ENCODE peak calls at places on chromosome 7, in eight cellular contexts. C is iris pigment epithelial cell, S is kidney, X is CMK, L is RPMI7951, J is AG04450, T is T-helper 1 cell, U is AG08396. R is an unnamed sample.

GRCh38 chr7:17781491-17782215 is 158.6 kb downstream of the SNX13 start:
- DNase-seq in S (no peak), T (no peak), J (peak), L (peak), X (no peak), U (peak), C (peak), R (peak)

GRCh38 chr7:26136831-26137230 is 15.2 kb upstream of the NFE2L3 start:
- DNase-seq in U (no peak), C (no peak), S (no peak), J (no peak), X (no peak), T (no peak), L (no peak), R (no peak)

GRCh38 chr7:140402178-140402835 is 1.6 kb upstream of the RAB19 start:
- DNase-seq in X (no peak), U (no peak), J (peak), S (no peak), C (peak), T (peak), L (peak), R (peak)

GRCh38 chr7:90461216-90461615 is 8.2 kb upstream of the PTTG1IP2 start:
- DNase-seq in U (no peak), X (no peak), T (no peak), C (peak), J (no peak), L (no peak), S (no peak), R (no peak)

GRCh38 chr7:157412021-157412443 is 75.2 kb downstream of the DNAJB6 start:
- DNase-seq in S (peak), L (peak), X (no peak), U (peak), T (peak), J (peak), C (peak), R (peak)

GRCh38 chr7:132618271-132618955 is 42.1 kb upstream of the PLXNA4 start:
- DNase-seq in S (no peak), T (no peak), X (no peak), U (no peak), C (no peak), J (no peak), L (no peak), R (no peak)

GRCh38 chr7:139339698-139340036 is 1.5 kb upstream of the FMC1 start:
- DNase-seq in X (no peak), J (no peak), T (no peak), L (no peak), U (no peak), C (no peak), S (no peak), R (no peak)

GRCh38 chr7:4479367-4480039 is 202.6 kb upstream of the FOXK1 start:
- DNase-seq in S (no peak), T (peak), X (peak), U (peak), J (no peak), L (peak), C (peak), R (peak)

GRCh38 chr7:128379900-128380806 is 18.7 kb upstream of the PRRT4 start:
- DNase-seq in T (no peak), U (no peak), J (no peak), C (no peak), L (no peak), X (no peak), S (no peak), R (no peak)

GRCh38 chr7:47653550-47654351 is 71.8 kb upstream of the TNS3 start:
- DNase-seq in X (no peak), S (no peak), C (peak), L (peak), J (no peak), U (no peak), T (no peak), R (peak)

GRCh38 chr7:25951414-25952276 is 200.4 kb upstream of the NFE2L3 start:
- DNase-seq in L (peak), U (peak), J (no peak), T (no peak), S (no peak), C (no peak), X (no peak), R (no peak)

GRCh38 chr7:571096-572012 is 51.7 kb upstream of the PDGFA start:
- DNase-seq in L (no peak), S (peak), U (no peak), J (no peak), X (no peak), T (no peak), C (no peak), R (no peak)

GRCh38 chr7:14765731-14766130 is 136.8 kb downstream of the DGKB start:
- DNase-seq in L (no peak), T (no peak), X (no peak), J (no peak), U (no peak), S (no peak), C (no peak), R (no peak)

GRCh38 chr7:44894881-44895600 is 9.7 kb upstream of the PURB start:
- DNase-seq in L (peak), J (no peak), X (no peak), T (no peak), U (no peak), S (no peak), C (no peak), R (no peak)

GRCh38 chr7:28980504-28981281 is 22.6 kb upstream of the TRIL start:
- DNase-seq in X (no peak), U (no peak), T (no peak), J (no peak), L (peak), S (no peak), C (no peak), R (peak)

GRCh38 chr7:32937344-32938174 is 19.7 kb upstream of the FKBP9 start:
- DNase-seq in S (no peak), X (no peak), T (no peak), U (peak), J (no peak), L (peak), C (peak), R (no peak)

GRCh38 chr7:51640851-51641250 is 324.2 kb upstream of the COBL start:
- DNase-seq in X (no peak), U (no peak), L (no peak), S (no peak), J (no peak), T (no peak), C (no peak), R (no peak)